ENCODE peak calls at places on chromosome 10, in five cellular contexts. One of them, this sample, is unnamed.

GRCh38 chr10:31314256-31315183 is 4.5 kb upstream of the ZEB1 start:
- DNase-seq in transverse colon: no peak
- DNase-seq in GM12864: no peak
- DNase-seq in A549: no peak
- DNase-seq in tibial nerve: no peak
- DNase-seq in this sample: peak

GRCh38 chr10:132204078-132204780 is 17.5 kb downstream of the DPYSL4 start:
- DNase-seq in transverse colon: no peak
- DNase-seq in GM12864: no peak
- DNase-seq in A549: no peak
- DNase-seq in tibial nerve: no peak
- DNase-seq in this sample: peak

GRCh38 chr10:13016413-13016812 is 14.9 kb upstream of the CCDC3 start:
- DNase-seq in transverse colon: no peak
- DNase-seq in GM12864: no peak
- DNase-seq in A549: no peak
- DNase-seq in tibial nerve: no peak
- DNase-seq in this sample: no peak

GRCh38 chr10:126956712-126957108 is 51.5 kb downstream of the DOCK1 start:
- DNase-seq in transverse colon: no peak
- DNase-seq in GM12864: no peak
- DNase-seq in A549: no peak
- DNase-seq in tibial nerve: no peak
- DNase-seq in this sample: no peak

GRCh38 chr10:46236941-46237681 is 49.7 kb upstream of the ANTXRL start:
- DNase-seq in transverse colon: no peak
- DNase-seq in GM12864: no peak
- DNase-seq in A549: no peak
- DNase-seq in tibial nerve: no peak
- DNase-seq in this sample: no peak

GRCh38 chr10:63467833-63468232 is 2.1 kb upstream of the JMJD1C start:
- DNase-seq in transverse colon: no peak
- DNase-seq in GM12864: no peak
- DNase-seq in A549: no peak
- DNase-seq in tibial nerve: no peak
- DNase-seq in this sample: no peak

GRCh38 chr10:930415-931325 is 835 bp downstream of the LARP4B start:
- DNase-seq in transverse colon: peak
- DNase-seq in GM12864: no peak
- DNase-seq in A549: peak
- DNase-seq in tibial nerve: no peak
- DNase-seq in this sample: no peak

GRCh38 chr10:121552746-121553145 is 45.5 kb downstream of the FGFR2 start:
- DNase-seq in transverse colon: no peak
- DNase-seq in GM12864: no peak
- DNase-seq in A549: no peak
- DNase-seq in tibial nerve: no peak
- DNase-seq in this sample: peak

GRCh38 chr10:29728541-29729049 is 93.8 kb upstream of the SVIL start:
- DNase-seq in transverse colon: no peak
- DNase-seq in GM12864: no peak
- DNase-seq in A549: no peak
- DNase-seq in tibial nerve: no peak
- DNase-seq in this sample: peak

GRCh38 chr10:126661841-126662520 is 8.5 kb downstream of the C10orf90 start:
- DNase-seq in transverse colon: no peak
- DNase-seq in GM12864: no peak
- DNase-seq in A549: no peak
- DNase-seq in tibial nerve: no peak
- DNase-seq in this sample: no peak

GRCh38 chr10:63206997-63207952 is 74.1 kb downstream of the NRBF2 start:
- DNase-seq in transverse colon: no peak
- DNase-seq in GM12864: peak
- DNase-seq in A549: no peak
- DNase-seq in tibial nerve: peak
- DNase-seq in this sample: no peak

DNA sequence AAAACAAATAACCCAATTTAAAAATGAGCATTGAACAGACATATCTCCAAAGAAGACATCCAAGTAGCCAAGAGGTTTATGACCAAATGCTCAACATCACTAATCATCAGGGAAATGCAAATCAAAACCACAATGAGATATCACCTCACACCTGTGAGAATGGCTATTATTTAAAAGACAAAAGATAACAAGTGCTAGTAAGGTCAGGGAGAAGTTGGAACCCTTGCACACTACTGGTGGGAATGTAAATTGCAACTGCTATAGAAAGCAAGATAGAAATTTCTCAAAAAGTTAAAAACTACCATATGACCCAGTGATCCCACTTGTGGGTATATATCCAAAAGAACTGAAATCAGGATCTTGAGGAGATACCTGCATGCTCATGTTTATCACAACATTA is 49.5 kb downstream of the SGMS1 start:
- DNase-seq in transverse colon: no peak
- DNase-seq in GM12864: no peak
- DNase-seq in A549: no peak
- DNase-seq in tibial nerve: no peak
- DNase-seq in this sample: no peak
- H3K4me3 ChIP-seq in transverse colon: no peak
- H3K4me3 ChIP-seq in GM12864: no peak
- H3K4me3 ChIP-seq in A549: no peak
- H3K4me3 ChIP-seq in tibial nerve: no peak
- H3K4me3 ChIP-seq in this sample: no peak

GRCh38 chr10:3749597-3750351 is 35.2 kb downstream of the KLF6 start:
- DNase-seq in transverse colon: no peak
- DNase-seq in GM12864: no peak
- DNase-seq in A549: no peak
- DNase-seq in tibial nerve: no peak
- DNase-seq in this sample: no peak
- H3K4me3 ChIP-seq in transverse colon: no peak
- H3K4me3 ChIP-seq in GM12864: no peak
- H3K4me3 ChIP-seq in A549: no peak
- H3K4me3 ChIP-seq in tibial nerve: no peak
- H3K4me3 ChIP-seq in this sample: no peak

GRCh38 chr10:26860026-26860541 is 674 bp downstream of the ABI1 start:
- DNase-seq in transverse colon: peak
- DNase-seq in GM12864: no peak
- DNase-seq in A549: peak
- DNase-seq in tibial nerve: peak
- DNase-seq in this sample: peak

GRCh38 chr10:26859241-26860025 is 1.3 kb downstream of the ABI1 start:
- DNase-seq in transverse colon: no peak
- DNase-seq in GM12864: no peak
- DNase-seq in A549: no peak
- DNase-seq in tibial nerve: no peak
- DNase-seq in this sample: peak

GRCh38 chr10:26860542-26861325 is at the start of gene ABI1:
- DNase-seq in transverse colon: peak
- DNase-seq in GM12864: peak
- DNase-seq in A549: peak
- DNase-seq in tibial nerve: peak
- DNase-seq in this sample: peak

GRCh38 chr10:26863677-26864076 is 2.9 kb upstream of the ABI1 start:
- DNase-seq in transverse colon: no peak
- DNase-seq in GM12864: no peak
- DNase-seq in A549: no peak
- DNase-seq in tibial nerve: no peak
- DNase-seq in this sample: no peak

GRCh38 chr10:26861326-26861998 is 704 bp upstream of the ABI1 start:
- DNase-seq in transverse colon: no peak
- DNase-seq in GM12864: no peak
- DNase-seq in A549: no peak
- DNase-seq in tibial nerve: no peak
- DNase-seq in this sample: no peak
- H3K4me3 ChIP-seq in transverse colon: peak
- H3K4me3 ChIP-seq in GM12864: peak
- H3K4me3 ChIP-seq in A549: peak
- H3K4me3 ChIP-seq in tibial nerve: no peak
- H3K4me3 ChIP-seq in this sample: peak

GRCh38 chr10:80283536-80284199 is 5.8 kb downstream of the MAT1A start:
- DNase-seq in transverse colon: no peak
- DNase-seq in GM12864: no peak
- DNase-seq in A549: no peak
- DNase-seq in tibial nerve: no peak
- DNase-seq in this sample: no peak
- H3K4me3 ChIP-seq in transverse colon: no peak
- H3K4me3 ChIP-seq in GM12864: no peak
- H3K4me3 ChIP-seq in A549: no peak
- H3K4me3 ChIP-seq in tibial nerve: no peak
- H3K4me3 ChIP-seq in this sample: no peak

GRCh38 chr10:6766061-6766460 is 186.0 kb upstream of the PRKCQ start:
- DNase-seq in transverse colon: no peak
- DNase-seq in GM12864: no peak
- DNase-seq in A549: no peak
- DNase-seq in tibial nerve: peak
- DNase-seq in this sample: peak

GRCh38 chr10:6769704-6770417 is 189.8 kb upstream of the PRKCQ start:
- DNase-seq in transverse colon: no peak
- DNase-seq in GM12864: peak
- DNase-seq in A549: no peak
- DNase-seq in tibial nerve: no peak
- DNase-seq in this sample: no peak

GRCh38 chr10:6763417-6763816 is 183.3 kb upstream of the PRKCQ start:
- DNase-seq in transverse colon: no peak
- DNase-seq in GM12864: no peak
- DNase-seq in A549: no peak
- DNase-seq in tibial nerve: no peak
- DNase-seq in this sample: no peak

GRCh38 chr10:6770846-6771245 is 190.8 kb upstream of the PRKCQ start:
- DNase-seq in transverse colon: no peak
- DNase-seq in GM12864: no peak
- DNase-seq in A549: no peak
- DNase-seq in tibial nerve: no peak
- DNase-seq in this sample: peak

DNA sequence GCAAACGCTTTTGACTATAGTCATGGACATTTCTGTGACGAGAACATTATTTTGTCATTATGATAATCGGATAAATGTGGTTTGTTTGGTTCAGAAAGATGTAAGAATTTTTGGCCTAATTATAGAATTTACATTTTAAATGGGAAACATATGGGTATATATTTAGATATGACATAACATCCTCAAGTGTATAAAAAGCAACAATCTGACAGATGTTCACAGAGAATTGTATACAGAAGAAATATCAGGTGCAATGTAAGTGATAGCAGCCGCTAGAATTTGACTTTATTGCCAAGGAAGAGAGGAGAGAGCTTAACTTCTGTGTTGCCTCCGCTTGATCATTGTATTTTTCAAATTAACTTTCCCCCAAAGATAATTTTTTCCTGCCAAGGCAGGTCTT is 186.4 kb upstream of the PRKCQ start:
- DNase-seq in transverse colon: no peak
- DNase-seq in GM12864: no peak
- DNase-seq in A549: no peak
- DNase-seq in tibial nerve: no peak
- DNase-seq in this sample: no peak
- H3K4me3 ChIP-seq in transverse colon: no peak
- H3K4me3 ChIP-seq in GM12864: no peak
- H3K4me3 ChIP-seq in A549: no peak
- H3K4me3 ChIP-seq in tibial nerve: no peak
- H3K4me3 ChIP-seq in this sample: no peak

DNA sequence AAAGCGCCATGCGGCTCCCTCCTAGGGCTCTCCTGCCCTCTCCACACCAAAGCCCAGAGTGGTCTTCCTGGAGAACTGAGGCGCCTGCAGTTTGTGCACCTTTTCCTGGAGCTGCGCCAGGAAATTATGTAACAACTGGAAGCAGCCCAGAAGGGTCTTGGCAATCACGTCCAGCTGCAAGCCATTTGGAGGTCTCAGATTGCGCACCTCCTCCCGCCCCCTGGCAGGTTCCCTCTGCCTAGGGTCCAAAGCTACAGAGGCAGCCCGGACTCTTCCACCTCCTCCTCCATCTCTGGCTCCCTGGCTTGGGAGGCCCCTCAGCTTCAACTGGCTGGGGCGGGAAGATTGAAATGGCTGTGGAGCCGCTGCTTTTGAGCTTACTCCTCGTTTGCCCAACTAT is 34.0 kb upstream of the SFTPD start:
- DNase-seq in transverse colon: no peak
- DNase-seq in GM12864: no peak
- DNase-seq in A549: no peak
- DNase-seq in tibial nerve: no peak
- DNase-seq in this sample: no peak
- H3K4me3 ChIP-seq in transverse colon: no peak
- H3K4me3 ChIP-seq in GM12864: no peak
- H3K4me3 ChIP-seq in A549: no peak
- H3K4me3 ChIP-seq in tibial nerve: no peak
- H3K4me3 ChIP-seq in this sample: no peak

DNA sequence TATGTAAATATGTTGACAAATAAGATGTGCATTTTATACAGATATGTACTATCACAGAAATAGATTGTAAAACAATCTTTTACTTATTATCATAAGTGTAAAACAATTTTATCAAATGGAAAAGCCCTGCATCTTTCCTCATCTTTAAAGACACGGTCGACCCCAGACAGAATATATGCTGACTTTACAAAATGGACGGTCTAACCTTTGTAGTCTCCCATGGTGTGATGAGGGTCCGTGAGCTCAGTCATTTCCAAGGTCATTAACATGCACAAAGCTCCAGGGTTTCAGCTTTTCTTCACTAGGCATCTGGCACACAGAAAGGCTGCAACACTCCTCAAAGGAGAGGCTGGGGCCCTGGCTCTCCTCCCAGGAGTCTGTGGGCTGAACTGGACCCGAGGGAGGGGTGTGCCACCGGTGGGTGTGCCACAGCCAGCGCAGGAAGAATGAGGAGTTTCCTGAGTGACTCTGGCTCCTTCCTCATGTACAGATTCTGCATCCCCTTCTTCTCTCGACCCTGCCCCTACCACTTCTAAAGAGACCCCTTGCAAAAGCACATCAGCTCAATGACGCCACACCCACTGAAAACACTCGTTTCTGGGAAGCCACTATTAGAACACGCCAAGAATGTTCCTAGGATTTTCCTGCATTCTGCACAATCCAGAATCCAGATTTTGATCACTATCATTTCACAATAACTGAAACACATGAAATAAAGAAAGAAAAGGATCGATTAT is 26.2 kb upstream of the ABLIM1 start:
- DNase-seq in transverse colon: peak
- DNase-seq in GM12864: no peak
- DNase-seq in A549: peak
- DNase-seq in tibial nerve: peak
- DNase-seq in this sample: no peak
- H3K4me3 ChIP-seq in transverse colon: no peak
- H3K4me3 ChIP-seq in GM12864: no peak
- H3K4me3 ChIP-seq in A549: peak
- H3K4me3 ChIP-seq in tibial nerve: no peak
- H3K4me3 ChIP-seq in this sample: no peak

GRCh38 chr10:52954407-52954806 is 181.8 kb upstream of the MBL2 start:
- DNase-seq in transverse colon: no peak
- DNase-seq in GM12864: no peak
- DNase-seq in A549: no peak
- DNase-seq in tibial nerve: no peak
- DNase-seq in this sample: no peak

GRCh38 chr10:52955337-52955736 is 182.8 kb upstream of the MBL2 start:
- DNase-seq in transverse colon: no peak
- DNase-seq in GM12864: no peak
- DNase-seq in A549: no peak
- DNase-seq in tibial nerve: no peak
- DNase-seq in this sample: no peak

GRCh38 chr10:52956451-52956850 is 183.9 kb upstream of the MBL2 start:
- DNase-seq in transverse colon: no peak
- DNase-seq in GM12864: no peak
- DNase-seq in A549: no peak
- DNase-seq in tibial nerve: no peak
- DNase-seq in this sample: no peak

GRCh38 chr10:52959810-52960209 is 187.2 kb upstream of the MBL2 start:
- DNase-seq in transverse colon: no peak
- DNase-seq in GM12864: no peak
- DNase-seq in A549: no peak
- DNase-seq in tibial nerve: no peak
- DNase-seq in this sample: no peak

GRCh38 chr10:52956861-52957260 is 184.3 kb upstream of the MBL2 start:
- DNase-seq in transverse colon: no peak
- DNase-seq in GM12864: no peak
- DNase-seq in A549: no peak
- DNase-seq in tibial nerve: no peak
- DNase-seq in this sample: no peak
- H3K4me3 ChIP-seq in transverse colon: no peak
- H3K4me3 ChIP-seq in GM12864: no peak
- H3K4me3 ChIP-seq in A549: no peak
- H3K4me3 ChIP-seq in tibial nerve: no peak
- H3K4me3 ChIP-seq in this sample: no peak

This sample was measured in HAP-1.